ENCODE peak calls at places on chromosomes 6 and 20, in five cellular contexts. One of them, this sample, is unnamed.
A peak's percentile ranks its signal among the peaks of the same experiment; 100 is the strongest.

GRCh38 chr6:124795879-124796838 is 166.1 kb upstream of the RNF217 start:
- DNase-seq in AML-193: peak; percentile 5
- DNase-seq in MCF 10A: peak; percentile 52
- DNase-seq in GM23248: peak; percentile 25
- DNase-seq in left cardiac atrium: peak; percentile 31
- DNase-seq in this sample: peak; percentile 12

GRCh38 chr6:80094017-80094416 is 12.5 kb upstream of the BCKDHB start:
- DNase-seq in MCF 10A: peak; percentile 36
- DNase-seq in left cardiac atrium: no peak
- DNase-seq in GM23248: peak; percentile 57
- DNase-seq in AML-193: peak; percentile 38
- DNase-seq in this sample: peak; percentile 36

GRCh38 chr6:137799950-137800568 is 67.0 kb upstream of the TNFAIP3 start:
- DNase-seq in AML-193: peak; percentile 76
- DNase-seq in GM23248: peak; percentile 65
- DNase-seq in left cardiac atrium: peak; percentile 44
- DNase-seq in MCF 10A: peak; percentile 84
- DNase-seq in this sample: peak; percentile 87

GRCh38 chr20:49674383-49675352 is 39.0 kb downstream of the B4GALT5 start:
- DNase-seq in AML-193: no peak
- DNase-seq in MCF 10A: peak; percentile 76
- DNase-seq in GM23248: peak; percentile 78
- DNase-seq in left cardiac atrium: no peak
- DNase-seq in this sample: no peak

GRCh38 chr20:58012731-58013510 is 215.5 kb downstream of the ANKRD60 start:
- DNase-seq in GM23248: no peak
- DNase-seq in AML-193: no peak
- DNase-seq in left cardiac atrium: no peak
- DNase-seq in MCF 10A: no peak
- DNase-seq in this sample: no peak

GRCh38 chr20:37202267-37202943 is 23.1 kb upstream of the MROH8 start:
- DNase-seq in left cardiac atrium: no peak
- DNase-seq in AML-193: peak; percentile 49
- DNase-seq in GM23248: peak; percentile 95
- DNase-seq in MCF 10A: peak; percentile 74
- DNase-seq in this sample: no peak

GRCh38 chr20:44717986-44718385 is 2.8 kb downstream of the CCN5 start:
- DNase-seq in AML-193: no peak
- DNase-seq in MCF 10A: no peak
- DNase-seq in left cardiac atrium: no peak
- DNase-seq in GM23248: no peak
- DNase-seq in this sample: no peak

GRCh38 chr6:125008261-125008671 is 46.0 kb downstream of the RNF217 start:
- DNase-seq in AML-193: no peak
- DNase-seq in left cardiac atrium: no peak
- DNase-seq in GM23248: peak; percentile 67
- DNase-seq in MCF 10A: no peak
- DNase-seq in this sample: no peak

GRCh38 chr20:6566821-6567220 is 200.7 kb upstream of the BMP2 start:
- DNase-seq in left cardiac atrium: no peak
- DNase-seq in MCF 10A: peak; percentile 94
- DNase-seq in AML-193: no peak
- DNase-seq in GM23248: peak; percentile 92
- DNase-seq in this sample: no peak

GRCh38 chr20:22382742-22383141 is 201.6 kb downstream of the FOXA2 start:
- DNase-seq in left cardiac atrium: no peak
- DNase-seq in MCF 10A: peak; percentile 92
- DNase-seq in AML-193: no peak
- DNase-seq in GM23248: peak; percentile 46
- DNase-seq in this sample: peak; percentile 70

GRCh38 chr6:15473741-15474161 is 189.1 kb downstream of the DTNBP1 start:
- DNase-seq in left cardiac atrium: peak; percentile 40
- DNase-seq in MCF 10A: peak; percentile 87
- DNase-seq in AML-193: no peak
- DNase-seq in GM23248: peak; percentile 88
- DNase-seq in this sample: no peak

GRCh38 chr20:46552460-46553420 is 2.3 kb upstream of the OCSTAMP start:
- DNase-seq in MCF 10A: no peak
- DNase-seq in GM23248: no peak
- DNase-seq in AML-193: peak; percentile 46
- DNase-seq in left cardiac atrium: no peak
- DNase-seq in this sample: peak; percentile 92

GRCh38 chr6:144252289-144252688 is 32.8 kb upstream of the UTRN start:
- DNase-seq in AML-193: no peak
- DNase-seq in left cardiac atrium: no peak
- DNase-seq in MCF 10A: peak; percentile 45
- DNase-seq in GM23248: peak; percentile 53
- DNase-seq in this sample: no peak

GRCh38 chr6:45737331-45738056 is 278.2 kb downstream of the CLIC5 start:
- DNase-seq in AML-193: no peak
- DNase-seq in MCF 10A: no peak
- DNase-seq in GM23248: no peak
- DNase-seq in left cardiac atrium: no peak
- DNase-seq in this sample: peak; percentile 85

GRCh38 chr6:1062786-1063545 is 248.9 kb upstream of the FOXQ1 start:
- DNase-seq in GM23248: peak; percentile 9
- DNase-seq in MCF 10A: peak; percentile 14
- DNase-seq in left cardiac atrium: no peak
- DNase-seq in AML-193: no peak
- DNase-seq in this sample: no peak

GRCh38 chr6:9292975-9293374 is 857.6 kb upstream of the SLC35B3 start:
- DNase-seq in left cardiac atrium: no peak
- DNase-seq in GM23248: no peak
- DNase-seq in AML-193: no peak
- DNase-seq in MCF 10A: no peak
- DNase-seq in this sample: no peak

GRCh38 chr6:109447087-109447486 is 6.6 kb downstream of the SMPD2 start:
- DNase-seq in AML-193: no peak
- DNase-seq in left cardiac atrium: no peak
- DNase-seq in MCF 10A: no peak
- DNase-seq in GM23248: no peak
- DNase-seq in this sample: no peak

GRCh38 chr6:46412662-46413061 is 78.6 kb downstream of the RCAN2 start:
- DNase-seq in GM23248: no peak
- DNase-seq in left cardiac atrium: no peak
- DNase-seq in MCF 10A: no peak
- DNase-seq in AML-193: no peak
- DNase-seq in this sample: no peak

GRCh38 chr6:157779705-157780604 is 43.1 kb upstream of the SNX9 start:
- DNase-seq in AML-193: no peak
- DNase-seq in GM23248: peak; percentile 67
- DNase-seq in left cardiac atrium: no peak
- DNase-seq in MCF 10A: no peak
- DNase-seq in this sample: no peak

GRCh38 chr6:151067684-151068596 is 171.8 kb upstream of the AKAP12 start:
- DNase-seq in GM23248: peak; percentile 95
- DNase-seq in AML-193: no peak
- DNase-seq in left cardiac atrium: peak; percentile 83
- DNase-seq in MCF 10A: peak; percentile 93
- DNase-seq in this sample: no peak

GRCh38 chr6:146887447-146888077 is 288.8 kb downstream of the ADGB start:
- DNase-seq in GM23248: peak; percentile 31
- DNase-seq in left cardiac atrium: no peak
- DNase-seq in AML-193: peak; percentile 31
- DNase-seq in MCF 10A: peak; percentile 21
- DNase-seq in this sample: no peak

GRCh38 chr6:65776332-65776731 is 69.3 kb upstream of the EYS start:
- DNase-seq in left cardiac atrium: no peak
- DNase-seq in GM23248: no peak
- DNase-seq in MCF 10A: no peak
- DNase-seq in AML-193: no peak
- DNase-seq in this sample: no peak

GRCh38 chr20:25669826-25670422 is 26.7 kb downstream of the ZNF337 start:
- DNase-seq in left cardiac atrium: no peak
- DNase-seq in GM23248: peak; percentile 84
- DNase-seq in MCF 10A: peak; percentile 82
- DNase-seq in AML-193: no peak
- DNase-seq in this sample: no peak

GRCh38 chr6:31922942-31923341 is 4.6 kb upstream of the C2 start:
- DNase-seq in MCF 10A: peak; percentile 40
- DNase-seq in GM23248: no peak
- DNase-seq in left cardiac atrium: no peak
- DNase-seq in AML-193: peak; percentile 31
- DNase-seq in this sample: no peak

GRCh38 chr20:10481671-10482070 is 46.6 kb downstream of the SLX4IP start:
- DNase-seq in MCF 10A: no peak
- DNase-seq in AML-193: no peak
- DNase-seq in GM23248: no peak
- DNase-seq in left cardiac atrium: no peak
- DNase-seq in this sample: no peak

GRCh38 chr6:27777614-27778355 is 134.4 kb downstream of the OR2B2 start:
- DNase-seq in MCF 10A: no peak
- DNase-seq in GM23248: no peak
- DNase-seq in AML-193: no peak
- DNase-seq in left cardiac atrium: no peak
- DNase-seq in this sample: no peak

GRCh38 chr6:41696788-41697187 is 38.6 kb downstream of the TFEB start:
- DNase-seq in GM23248: no peak
- DNase-seq in MCF 10A: no peak
- DNase-seq in left cardiac atrium: no peak
- DNase-seq in AML-193: no peak
- DNase-seq in this sample: no peak

GRCh38 chr6:41040101-41040910 is 1.3 kb upstream of the UNC5CL start:
- DNase-seq in MCF 10A: peak; percentile 83
- DNase-seq in GM23248: peak; percentile 38
- DNase-seq in left cardiac atrium: no peak
- DNase-seq in AML-193: peak; percentile 8
- DNase-seq in this sample: no peak

GRCh38 chr20:53598140-53599038 is 4.8 kb upstream of the ZNF217 start:
- DNase-seq in AML-193: no peak
- DNase-seq in left cardiac atrium: peak; percentile 3
- DNase-seq in MCF 10A: no peak
- DNase-seq in GM23248: no peak
- DNase-seq in this sample: peak; percentile 50